ENCODE peak calls at places on chromosomes 3 and 15, in ten cellular contexts. One of them, this sample, is unnamed.

GRCh38 chr15:82312611-82313349 is 36.5 kb downstream of the GOLGA6L10 start:
- DNase-seq in nephron progenitor cell: no peak
- DNase-seq in mesendoderm: no peak
- DNase-seq in epithelial cell of esophagus: no peak
- DNase-seq in H9: peak; percentile 32
- DNase-seq in NCI-H2107: no peak
- DNase-seq in anterior cingulate cortex: no peak
- DNase-seq in endothelial cell of umbilical vein: peak; percentile 69
- DNase-seq in posterior vena cava: peak; percentile 23
- DNase-seq in psoas muscle: no peak
- DNase-seq in this sample: no peak

GRCh38 chr3:45473841-45474240 is 85.5 kb downstream of the LARS2 start:
- DNase-seq in nephron progenitor cell: no peak
- DNase-seq in mesendoderm: no peak
- DNase-seq in epithelial cell of esophagus: no peak
- DNase-seq in H9: no peak
- DNase-seq in NCI-H2107: no peak
- DNase-seq in anterior cingulate cortex: no peak
- DNase-seq in endothelial cell of umbilical vein: no peak
- DNase-seq in posterior vena cava: no peak
- DNase-seq in psoas muscle: no peak
- DNase-seq in this sample: no peak

GRCh38 chr3:113214917-113215595 is 3.7 kb downstream of the BOC start:
- DNase-seq in nephron progenitor cell: no peak
- DNase-seq in mesendoderm: no peak
- DNase-seq in epithelial cell of esophagus: no peak
- DNase-seq in H9: no peak
- DNase-seq in NCI-H2107: no peak
- DNase-seq in anterior cingulate cortex: no peak
- DNase-seq in endothelial cell of umbilical vein: no peak
- DNase-seq in posterior vena cava: no peak
- DNase-seq in psoas muscle: no peak
- DNase-seq in this sample: no peak

GRCh38 chr3:156483961-156484787 is 70.7 kb downstream of the SSR3 start:
- DNase-seq in nephron progenitor cell: no peak
- DNase-seq in mesendoderm: no peak
- DNase-seq in epithelial cell of esophagus: peak; percentile 63
- DNase-seq in H9: no peak
- DNase-seq in NCI-H2107: no peak
- DNase-seq in anterior cingulate cortex: no peak
- DNase-seq in endothelial cell of umbilical vein: peak; percentile 82
- DNase-seq in posterior vena cava: no peak
- DNase-seq in psoas muscle: no peak
- DNase-seq in this sample: no peak

GRCh38 chr15:48486228-48486627 is 155.0 kb downstream of the DUT start:
- DNase-seq in nephron progenitor cell: no peak
- DNase-seq in mesendoderm: no peak
- DNase-seq in epithelial cell of esophagus: no peak
- DNase-seq in H9: no peak
- DNase-seq in NCI-H2107: no peak
- DNase-seq in anterior cingulate cortex: no peak
- DNase-seq in endothelial cell of umbilical vein: no peak
- DNase-seq in posterior vena cava: no peak
- DNase-seq in psoas muscle: no peak
- DNase-seq in this sample: no peak

GRCh38 chr15:81492303-81492702 is 118.3 kb upstream of the TMC3 start:
- DNase-seq in nephron progenitor cell: no peak
- DNase-seq in mesendoderm: no peak
- DNase-seq in epithelial cell of esophagus: peak; percentile 33
- DNase-seq in H9: no peak
- DNase-seq in NCI-H2107: no peak
- DNase-seq in anterior cingulate cortex: peak; percentile 81
- DNase-seq in endothelial cell of umbilical vein: peak; percentile 76
- DNase-seq in posterior vena cava: no peak
- DNase-seq in psoas muscle: no peak
- DNase-seq in this sample: no peak

GRCh38 chr3:168094580-168094876 is 1.2 kb downstream of the GOLIM4 start:
- DNase-seq in nephron progenitor cell: no peak
- DNase-seq in mesendoderm: no peak
- DNase-seq in epithelial cell of esophagus: no peak
- DNase-seq in H9: no peak
- DNase-seq in NCI-H2107: no peak
- DNase-seq in anterior cingulate cortex: peak; percentile 50
- DNase-seq in endothelial cell of umbilical vein: no peak
- DNase-seq in posterior vena cava: no peak
- DNase-seq in psoas muscle: no peak
- DNase-seq in this sample: no peak

GRCh38 chr15:39140060-39140604 is 440.7 kb upstream of the THBS1 start:
- DNase-seq in nephron progenitor cell: no peak
- DNase-seq in mesendoderm: peak; percentile 83
- DNase-seq in epithelial cell of esophagus: peak; percentile 70
- DNase-seq in H9: no peak
- DNase-seq in NCI-H2107: no peak
- DNase-seq in anterior cingulate cortex: no peak
- DNase-seq in endothelial cell of umbilical vein: peak; percentile 100
- DNase-seq in posterior vena cava: no peak
- DNase-seq in psoas muscle: no peak
- DNase-seq in this sample: no peak

GRCh38 chr3:108835101-108835500 is 12.5 kb downstream of the TRAT1 start:
- DNase-seq in nephron progenitor cell: no peak
- DNase-seq in mesendoderm: no peak
- DNase-seq in epithelial cell of esophagus: peak; percentile 24
- DNase-seq in H9: no peak
- DNase-seq in NCI-H2107: no peak
- DNase-seq in anterior cingulate cortex: no peak
- DNase-seq in endothelial cell of umbilical vein: no peak
- DNase-seq in posterior vena cava: no peak
- DNase-seq in psoas muscle: no peak
- DNase-seq in this sample: no peak

GRCh38 chr15:53979051-53979788 is 979 bp downstream of the UNC13C start:
- DNase-seq in nephron progenitor cell: no peak
- DNase-seq in mesendoderm: no peak
- DNase-seq in epithelial cell of esophagus: no peak
- DNase-seq in H9: no peak
- DNase-seq in NCI-H2107: no peak
- DNase-seq in anterior cingulate cortex: no peak
- DNase-seq in endothelial cell of umbilical vein: no peak
- DNase-seq in posterior vena cava: no peak
- DNase-seq in psoas muscle: no peak
- DNase-seq in this sample: no peak

GRCh38 chr3:56795807-56796185 is 6.0 kb downstream of the ARHGEF3 start:
- DNase-seq in nephron progenitor cell: no peak
- DNase-seq in mesendoderm: no peak
- DNase-seq in epithelial cell of esophagus: no peak
- DNase-seq in H9: no peak
- DNase-seq in NCI-H2107: no peak
- DNase-seq in anterior cingulate cortex: no peak
- DNase-seq in endothelial cell of umbilical vein: no peak
- DNase-seq in posterior vena cava: no peak
- DNase-seq in psoas muscle: no peak
- DNase-seq in this sample: no peak

GRCh38 chr15:85542895-85543331 is 162.5 kb downstream of the AKAP13 start:
- DNase-seq in nephron progenitor cell: no peak
- DNase-seq in mesendoderm: no peak
- DNase-seq in epithelial cell of esophagus: peak; percentile 67
- DNase-seq in H9: no peak
- DNase-seq in NCI-H2107: no peak
- DNase-seq in anterior cingulate cortex: no peak
- DNase-seq in endothelial cell of umbilical vein: peak; percentile 49
- DNase-seq in posterior vena cava: no peak
- DNase-seq in psoas muscle: no peak
- DNase-seq in this sample: no peak

GRCh38 chr3:131804565-131805133 is 230.2 kb downstream of the CPNE4 start:
- DNase-seq in nephron progenitor cell: no peak
- DNase-seq in mesendoderm: no peak
- DNase-seq in epithelial cell of esophagus: no peak
- DNase-seq in H9: no peak
- DNase-seq in NCI-H2107: no peak
- DNase-seq in anterior cingulate cortex: no peak
- DNase-seq in endothelial cell of umbilical vein: no peak
- DNase-seq in posterior vena cava: no peak
- DNase-seq in psoas muscle: no peak
- DNase-seq in this sample: no peak

GRCh38 chr3:29643034-29643425 is 362.2 kb downstream of the RBMS3 start:
- DNase-seq in nephron progenitor cell: no peak
- DNase-seq in mesendoderm: peak; percentile 74
- DNase-seq in epithelial cell of esophagus: no peak
- DNase-seq in H9: no peak
- DNase-seq in NCI-H2107: no peak
- DNase-seq in anterior cingulate cortex: no peak
- DNase-seq in endothelial cell of umbilical vein: no peak
- DNase-seq in posterior vena cava: no peak
- DNase-seq in psoas muscle: no peak
- DNase-seq in this sample: no peak

GRCh38 chr3:106333911-106334618 is 465.3 kb upstream of the CBLB start:
- DNase-seq in nephron progenitor cell: no peak
- DNase-seq in mesendoderm: no peak
- DNase-seq in epithelial cell of esophagus: peak; percentile 95
- DNase-seq in H9: no peak
- DNase-seq in NCI-H2107: no peak
- DNase-seq in anterior cingulate cortex: no peak
- DNase-seq in endothelial cell of umbilical vein: no peak
- DNase-seq in posterior vena cava: no peak
- DNase-seq in psoas muscle: no peak
- DNase-seq in this sample: no peak

GRCh38 chr3:27147215-27147614 is 222.0 kb downstream of the NEK10 start:
- DNase-seq in nephron progenitor cell: no peak
- DNase-seq in mesendoderm: no peak
- DNase-seq in epithelial cell of esophagus: peak; percentile 58
- DNase-seq in H9: no peak
- DNase-seq in NCI-H2107: no peak
- DNase-seq in anterior cingulate cortex: no peak
- DNase-seq in endothelial cell of umbilical vein: peak; percentile 84
- DNase-seq in posterior vena cava: no peak
- DNase-seq in psoas muscle: no peak
- DNase-seq in this sample: no peak

GRCh38 chr3:17075907-17076306 is 191.2 kb downstream of the PLCL2 start:
- DNase-seq in nephron progenitor cell: no peak
- DNase-seq in mesendoderm: no peak
- DNase-seq in epithelial cell of esophagus: no peak
- DNase-seq in H9: no peak
- DNase-seq in NCI-H2107: no peak
- DNase-seq in anterior cingulate cortex: no peak
- DNase-seq in endothelial cell of umbilical vein: no peak
- DNase-seq in posterior vena cava: no peak
- DNase-seq in psoas muscle: no peak
- DNase-seq in this sample: no peak

GRCh38 chr3:65597225-65597951 is 441.3 kb downstream of the MAGI1 start:
- DNase-seq in nephron progenitor cell: peak; percentile 52
- DNase-seq in mesendoderm: peak; percentile 93
- DNase-seq in epithelial cell of esophagus: no peak
- DNase-seq in H9: peak; percentile 93
- DNase-seq in NCI-H2107: no peak
- DNase-seq in anterior cingulate cortex: peak; percentile 76
- DNase-seq in endothelial cell of umbilical vein: peak; percentile 12
- DNase-seq in posterior vena cava: no peak
- DNase-seq in psoas muscle: peak; percentile 48
- DNase-seq in this sample: no peak

GRCh38 chr3:49785565-49786356 is 581 bp downstream of the IP6K1 start:
- DNase-seq in nephron progenitor cell: no peak
- DNase-seq in mesendoderm: peak; percentile 57
- DNase-seq in epithelial cell of esophagus: peak; percentile 37
- DNase-seq in H9: no peak
- DNase-seq in NCI-H2107: no peak
- DNase-seq in anterior cingulate cortex: peak; percentile 59
- DNase-seq in endothelial cell of umbilical vein: peak; percentile 62
- DNase-seq in posterior vena cava: no peak
- DNase-seq in psoas muscle: peak; percentile 51
- DNase-seq in this sample: no peak

GRCh38 chr15:92655178-92655995 is at the start of gene FAM174B:
- DNase-seq in nephron progenitor cell: peak; percentile 81
- DNase-seq in mesendoderm: peak; percentile 84
- DNase-seq in epithelial cell of esophagus: peak; percentile 32
- DNase-seq in H9: peak; percentile 73
- DNase-seq in NCI-H2107: no peak
- DNase-seq in anterior cingulate cortex: peak; percentile 34
- DNase-seq in endothelial cell of umbilical vein: peak; percentile 51
- DNase-seq in posterior vena cava: peak; percentile 83
- DNase-seq in psoas muscle: peak; percentile 71
- DNase-seq in this sample: peak; percentile 67

GRCh38 chr15:35980719-35981118 is 434.8 kb upstream of the DPH6 start:
- DNase-seq in nephron progenitor cell: no peak
- DNase-seq in mesendoderm: no peak
- DNase-seq in epithelial cell of esophagus: peak; percentile 35
- DNase-seq in H9: no peak
- DNase-seq in NCI-H2107: no peak
- DNase-seq in anterior cingulate cortex: no peak
- DNase-seq in endothelial cell of umbilical vein: no peak
- DNase-seq in posterior vena cava: no peak
- DNase-seq in psoas muscle: no peak
- DNase-seq in this sample: no peak

GRCh38 chr15:80966431-80967197 is 23.0 kb downstream of the MESD start:
- DNase-seq in nephron progenitor cell: no peak
- DNase-seq in mesendoderm: no peak
- DNase-seq in epithelial cell of esophagus: no peak
- DNase-seq in H9: no peak
- DNase-seq in NCI-H2107: no peak
- DNase-seq in anterior cingulate cortex: no peak
- DNase-seq in endothelial cell of umbilical vein: no peak
- DNase-seq in posterior vena cava: no peak
- DNase-seq in psoas muscle: no peak
- DNase-seq in this sample: no peak

GRCh38 chr3:16423298-16423697 is 90.2 kb downstream of the RFTN1 start:
- DNase-seq in nephron progenitor cell: no peak
- DNase-seq in mesendoderm: no peak
- DNase-seq in epithelial cell of esophagus: peak; percentile 94
- DNase-seq in H9: no peak
- DNase-seq in NCI-H2107: no peak
- DNase-seq in anterior cingulate cortex: no peak
- DNase-seq in endothelial cell of umbilical vein: no peak
- DNase-seq in posterior vena cava: no peak
- DNase-seq in psoas muscle: no peak
- DNase-seq in this sample: no peak

GRCh38 chr15:64149424-64150235 is 1.9 kb upstream of the SNX22 start:
- DNase-seq in nephron progenitor cell: no peak
- DNase-seq in mesendoderm: peak; percentile 81
- DNase-seq in epithelial cell of esophagus: peak; percentile 45
- DNase-seq in H9: peak; percentile 64
- DNase-seq in NCI-H2107: no peak
- DNase-seq in anterior cingulate cortex: no peak
- DNase-seq in endothelial cell of umbilical vein: no peak
- DNase-seq in posterior vena cava: peak; percentile 38
- DNase-seq in psoas muscle: no peak
- DNase-seq in this sample: no peak

GRCh38 chr15:41603411-41603935 is 44.5 kb downstream of the TYRO3 start:
- DNase-seq in nephron progenitor cell: no peak
- DNase-seq in mesendoderm: no peak
- DNase-seq in epithelial cell of esophagus: no peak
- DNase-seq in H9: no peak
- DNase-seq in NCI-H2107: no peak
- DNase-seq in anterior cingulate cortex: no peak
- DNase-seq in endothelial cell of umbilical vein: no peak
- DNase-seq in posterior vena cava: no peak
- DNase-seq in psoas muscle: no peak
- DNase-seq in this sample: no peak

GRCh38 chr15:85800460-85801123 is 5.9 kb upstream of the KLHL25 start:
- DNase-seq in nephron progenitor cell: no peak
- DNase-seq in mesendoderm: peak; percentile 73
- DNase-seq in epithelial cell of esophagus: peak; percentile 77
- DNase-seq in H9: peak; percentile 59
- DNase-seq in NCI-H2107: peak; percentile 57
- DNase-seq in anterior cingulate cortex: no peak
- DNase-seq in endothelial cell of umbilical vein: no peak
- DNase-seq in posterior vena cava: peak; percentile 72
- DNase-seq in psoas muscle: peak; percentile 89
- DNase-seq in this sample: no peak

GRCh38 chr3:151213151-151213550 is 10.1 kb upstream of the GPR171 start:
- DNase-seq in nephron progenitor cell: no peak
- DNase-seq in mesendoderm: no peak
- DNase-seq in epithelial cell of esophagus: no peak
- DNase-seq in H9: no peak
- DNase-seq in NCI-H2107: no peak
- DNase-seq in anterior cingulate cortex: no peak
- DNase-seq in endothelial cell of umbilical vein: no peak
- DNase-seq in posterior vena cava: no peak
- DNase-seq in psoas muscle: no peak
- DNase-seq in this sample: no peak

GRCh38 chr3:152376351-152377183 is 107.8 kb downstream of the MBNL1 start:
- DNase-seq in nephron progenitor cell: no peak
- DNase-seq in mesendoderm: no peak
- DNase-seq in epithelial cell of esophagus: no peak
- DNase-seq in H9: no peak
- DNase-seq in NCI-H2107: no peak
- DNase-seq in anterior cingulate cortex: no peak
- DNase-seq in endothelial cell of umbilical vein: peak; percentile 62
- DNase-seq in posterior vena cava: no peak
- DNase-seq in psoas muscle: no peak
- DNase-seq in this sample: no peak

This sample was measured in HEK293T.